ENCODE peak calls at places on chromosomes 11 and 22, in seven cellular contexts. M is Jurkat, Clone E6-1; V is BJ; H is suprapubic skin; X is astrocyte of the spinal cord; Y is GM23338; B is PC-9. E is an unnamed sample.

GRCh38 chr11:126115820-126116319 is 53.2 kb upstream of the CDON start:
- DNase-seq in M (no peak), V (peak), H (peak), X (peak), Y (peak), B (peak), E (no peak)

GRCh38 chr11:64203421-64204079 is 3.0 kb upstream of the FERMT3 start:
- DNase-seq in M (no peak), V (no peak), H (no peak), X (no peak), Y (no peak), B (no peak), E (no peak)

GRCh38 chr11:124724854-124725718 is 14.7 kb upstream of the NRGN start:
- DNase-seq in M (peak), V (no peak), H (no peak), X (no peak), Y (no peak), B (no peak), E (no peak)

GRCh38 chr11:75740681-75741080 is 23.0 kb downstream of the MOGAT2 start:
- DNase-seq in M (no peak), V (no peak), H (no peak), X (no peak), Y (no peak), B (no peak), E (no peak)

GRCh38 chr11:34259087-34259486 is 98.7 kb downstream of the ABTB2 start:
- DNase-seq in M (no peak), V (no peak), H (no peak), X (no peak), Y (no peak), B (no peak), E (no peak)

GRCh38 chr11:63795066-63795465 is 18.2 kb upstream of the SPINDOC start:
- DNase-seq in M (no peak), V (no peak), H (no peak), X (no peak), Y (no peak), B (no peak), E (no peak)

GRCh38 chr11:44524751-44525171 is 40.7 kb upstream of the CD82 start:
- DNase-seq in M (no peak), V (no peak), H (no peak), X (peak), Y (no peak), B (no peak), E (no peak)

GRCh38 chr11:113960702-113961330 is 14.1 kb upstream of the HTR3A start:
- DNase-seq in M (no peak), V (no peak), H (no peak), X (no peak), Y (no peak), B (no peak), E (no peak)

GRCh38 chr11:61173456-61173855 is 12.2 kb upstream of the VPS37C start:
- DNase-seq in M (no peak), V (no peak), H (peak), X (no peak), Y (no peak), B (peak), E (no peak)

GRCh38 chr11:76265771-76266241 is 59.5 kb upstream of the WNT11 start:
- DNase-seq in M (no peak), V (no peak), H (no peak), X (no peak), Y (no peak), B (no peak), E (no peak)

GRCh38 chr22:45547016-45547345 is 44.3 kb downstream of the FBLN1 start:
- DNase-seq in M (no peak), V (no peak), H (no peak), X (no peak), Y (no peak), B (no peak), E (no peak)

GRCh38 chr11:69295995-69296889 is 2.3 kb downstream of the MYEOV start:
- DNase-seq in M (no peak), V (no peak), H (peak), X (peak), Y (no peak), B (peak), E (no peak)

GRCh38 chr11:69486773-69487266 is 5.4 kb downstream of the LINC01488 start:
- DNase-seq in M (no peak), V (no peak), H (no peak), X (no peak), Y (no peak), B (no peak), E (no peak)

GRCh38 chr11:94398101-94398500 is 3.1 kb downstream of the GPR83 start:
- DNase-seq in M (no peak), V (no peak), H (no peak), X (no peak), Y (no peak), B (no peak), E (no peak)

GRCh38 chr11:106695506-106695905 is 322.8 kb downstream of the GUCY1A2 start:
- DNase-seq in M (no peak), V (no peak), H (no peak), X (peak), Y (no peak), B (no peak), E (no peak)

GRCh38 chr11:10666976-10667892 is 26.3 kb downstream of the IRAG1 start:
- DNase-seq in M (no peak), V (peak), H (no peak), X (peak), Y (no peak), B (peak), E (no peak)

GRCh38 chr22:38866399-38867123 is 5.5 kb downstream of the CBX6 start:
- DNase-seq in M (no peak), V (no peak), H (no peak), X (no peak), Y (peak), B (no peak), E (no peak)

GRCh38 chr22:49688516-49689254 is 139.0 kb downstream of the BRD1 start:
- DNase-seq in M (no peak), V (no peak), H (no peak), X (no peak), Y (no peak), B (no peak), E (no peak)

GRCh38 chr11:2943711-2944118 is 14.5 kb upstream of the PHLDA2 start:
- DNase-seq in M (no peak), V (no peak), H (peak), X (no peak), Y (no peak), B (no peak), E (no peak)

GRCh38 chr11:133835258-133836075 is 9.8 kb downstream of the SPATA19 start:
- DNase-seq in M (peak), V (no peak), H (no peak), X (peak), Y (peak), B (peak), E (peak)

GRCh38 chr11:20029193-20029592 is 131.1 kb downstream of the DBX1 start:
- DNase-seq in M (no peak), V (no peak), H (no peak), X (no peak), Y (no peak), B (no peak), E (no peak)

GRCh38 chr11:20030472-20030871 is 129.8 kb downstream of the DBX1 start:
- DNase-seq in M (no peak), V (no peak), H (no peak), X (no peak), Y (no peak), B (no peak), E (no peak)

GRCh38 chr11:20032127-20032526 is 128.1 kb downstream of the DBX1 start:
- DNase-seq in M (no peak), V (no peak), H (no peak), X (no peak), Y (no peak), B (no peak), E (no peak)

GRCh38 chr11:20032577-20033265 is 127.6 kb downstream of the DBX1 start:
- DNase-seq in M (no peak), V (no peak), H (no peak), X (no peak), Y (no peak), B (no peak), E (no peak)

GRCh38 chr11:20031155-20032001 is 128.9 kb downstream of the DBX1 start:
- DNase-seq in M (no peak), V (peak), H (no peak), X (peak), Y (peak), B (peak), E (no peak)
- H3K4me3 ChIP-seq in M (no peak), V (no peak), H (no peak), X (no peak), Y (peak), B (no peak), E (no peak)

GRCh38 chr11:122981388-122982264 is at the start of gene BSX:
- DNase-seq in M (peak), V (no peak), H (no peak), X (peak), Y (peak), B (peak), E (peak)

GRCh38 chr11:122978303-122978620 is 3.4 kb downstream of the BSX start:
- DNase-seq in M (no peak), V (no peak), H (no peak), X (no peak), Y (no peak), B (no peak), E (no peak)

GRCh38 chr11:122977455-122978302 is 4.0 kb downstream of the BSX start:
- DNase-seq in M (no peak), V (no peak), H (no peak), X (no peak), Y (peak), B (no peak), E (no peak)

GRCh38 chr11:122979103-122979814 is 2.4 kb downstream of the BSX start:
- DNase-seq in M (no peak), V (no peak), H (no peak), X (no peak), Y (peak), B (no peak), E (no peak)

GRCh38 chr11:122979815-122980656 is 1.6 kb downstream of the BSX start:
- DNase-seq in M (no peak), V (no peak), H (no peak), X (no peak), Y (peak), B (no peak), E (no peak)
- H3K4me3 ChIP-seq in M (no peak), V (no peak), H (no peak), X (no peak), Y (peak), B (no peak), E (no peak)

GRCh38 chr22:18001040-18001893 is 23.1 kb downstream of the MICAL3 start:
- DNase-seq in M (peak), V (peak), H (peak), X (peak), Y (peak), B (peak), E (peak)
- H3K4me3 ChIP-seq in M (peak), V (peak), H (peak), X (peak), Y (peak), B (peak), E (peak)

GRCh38 chr11:579830-580601 is 3.7 kb downstream of the PHRF1 start:
- DNase-seq in M (no peak), V (no peak), H (no peak), X (peak), Y (no peak), B (no peak), E (no peak)

GRCh38 chr11:575996-576756 is at the start of gene PHRF1:
- DNase-seq in M (peak), V (peak), H (peak), X (peak), Y (peak), B (peak), E (peak)

GRCh38 chr11:577611-577894 is 1.3 kb downstream of the PHRF1 start:
- DNase-seq in M (no peak), V (no peak), H (no peak), X (no peak), Y (no peak), B (no peak), E (peak)

GRCh38 chr11:576791-577610 is 731 bp downstream of the PHRF1 start:
- DNase-seq in M (no peak), V (no peak), H (no peak), X (no peak), Y (no peak), B (no peak), E (no peak)

GRCh38 chr11:578276-579035 is 2.2 kb downstream of the PHRF1 start:
- DNase-seq in M (peak), V (no peak), H (no peak), X (no peak), Y (no peak), B (no peak), E (no peak)
- H3K4me3 ChIP-seq in M (peak), V (no peak), H (peak), X (no peak), Y (peak), B (peak), E (no peak)

DNA sequence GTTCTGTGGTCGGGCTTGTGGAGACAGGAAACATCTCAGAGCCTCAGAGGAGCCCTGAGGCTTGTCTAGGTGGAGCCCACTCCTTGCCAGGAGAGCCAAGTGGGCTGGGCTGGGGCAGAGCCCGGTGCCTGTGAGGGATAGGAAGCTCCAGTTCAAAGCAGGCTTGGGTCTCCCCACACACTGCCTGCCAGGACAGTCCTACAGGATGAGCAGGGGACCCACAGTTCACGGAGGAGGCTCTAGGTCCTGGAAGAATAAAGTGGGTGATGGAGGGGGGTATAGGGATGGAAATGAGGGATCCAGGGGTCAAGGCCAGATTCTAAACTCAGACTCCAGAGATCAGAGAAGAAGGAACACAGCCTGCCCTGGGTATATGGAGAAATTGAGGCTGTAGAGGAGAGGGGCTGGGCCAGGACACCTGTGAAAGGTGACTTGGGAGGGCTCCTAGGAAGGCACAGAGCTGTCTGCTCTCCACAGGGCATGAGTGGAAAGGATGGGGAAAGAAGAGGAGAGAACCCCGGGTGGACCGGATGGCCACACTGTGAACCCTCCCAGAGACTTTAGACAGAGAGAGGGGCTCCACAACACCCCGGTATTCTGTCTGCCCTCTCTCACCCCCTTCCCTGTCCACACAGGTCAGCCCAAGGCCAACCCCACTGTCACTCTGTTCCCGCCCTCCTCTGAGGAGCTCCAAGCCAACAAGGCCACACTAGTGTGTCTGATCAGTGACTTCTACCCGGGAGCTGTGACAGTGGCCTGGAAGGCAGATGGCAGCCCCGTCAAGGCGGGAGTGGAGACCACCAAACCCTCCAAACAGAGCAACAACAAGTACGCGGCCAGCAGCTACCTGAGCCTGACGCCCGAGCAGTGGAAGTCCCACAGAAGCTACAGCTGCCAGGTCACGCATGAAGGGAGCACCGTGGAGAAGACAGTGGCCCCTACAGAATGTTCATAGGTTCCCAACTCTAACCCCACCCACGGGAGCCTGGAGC is 7.4 kb downstream of the IGLL5 start:
- DNase-seq in M (peak), V (no peak), H (peak), X (no peak), Y (no peak), B (no peak), E (no peak)
- H3K4me3 ChIP-seq in M (no peak), V (no peak), H (no peak), X (no peak), Y (no peak), B (no peak), E (no peak)